ENCODE peak calls at places on chromosome 10, in six cellular contexts. G, Q, F, E, O and I are unnamed samples.

GRCh38 chr10:70352401-70353097 is 29.9 kb downstream of the LRRC20 start:
- DNase-seq in G (no peak), Q (peak), F (no peak), E (no peak), O (peak), I (no peak)

GRCh38 chr10:103715430-103715829 is 139.9 kb downstream of the SH3PXD2A start:
- DNase-seq in G (peak), Q (peak), F (no peak), E (no peak), O (peak), I (no peak)

GRCh38 chr10:100725041-100725440 is 20.3 kb upstream of the PAX2 start:
- DNase-seq in G (no peak), Q (no peak), F (no peak), E (no peak), O (no peak), I (no peak)

GRCh38 chr10:123913688-123914268 is 22.2 kb upstream of the CPXM2 start:
- DNase-seq in G (no peak), Q (no peak), F (no peak), E (no peak), O (no peak), I (no peak)

GRCh38 chr10:5620223-5620721 is 46.1 kb downstream of the ASB13 start:
- DNase-seq in G (no peak), Q (no peak), F (no peak), E (no peak), O (no peak), I (no peak)

GRCh38 chr10:79229830-79230562 is 117.3 kb upstream of the PPIF start:
- DNase-seq in G (no peak), Q (no peak), F (no peak), E (no peak), O (no peak), I (no peak)

GRCh38 chr10:74153123-74153522 is 2.1 kb downstream of the ADK start:
- DNase-seq in G (peak), Q (peak), F (no peak), E (no peak), O (peak), I (no peak)

GRCh38 chr10:101094113-101094512 is 32.3 kb downstream of the KAZALD1 start:
- DNase-seq in G (no peak), Q (no peak), F (no peak), E (no peak), O (no peak), I (no peak)

GRCh38 chr10:92849234-92849525 is 860 bp downstream of the EXOC6 start:
- DNase-seq in G (no peak), Q (peak), F (no peak), E (no peak), O (peak), I (no peak)

GRCh38 chr10:62234284-62234605 is 34.4 kb downstream of the RTKN2 start:
- DNase-seq in G (no peak), Q (peak), F (no peak), E (no peak), O (no peak), I (no peak)

GRCh38 chr10:76082956-76083355 is 651.5 kb downstream of the LRMDA start:
- DNase-seq in G (no peak), Q (peak), F (no peak), E (no peak), O (peak), I (no peak)

GRCh38 chr10:133140417-133141143 is 19.4 kb upstream of the KNDC1 start:
- DNase-seq in G (no peak), Q (no peak), F (no peak), E (no peak), O (no peak), I (no peak)

GRCh38 chr10:95793401-95794045 is 37.6 kb downstream of the ENTPD1 start:
- DNase-seq in G (no peak), Q (no peak), F (peak), E (no peak), O (no peak), I (no peak)